ENCODE peak calls at places on chromosome 22, in seven cellular contexts. One of them, this sample, is unnamed.

GRCh38 chr22:50270302-50271010 is at the start of gene MAPK11:
- DNase-seq in adrenal gland: peak
- DNase-seq in CD8-positive, alpha-beta memory T cell: peak
- DNase-seq in SJSA1: peak
- DNase-seq in body of pancreas: peak
- DNase-seq in neural progenitor cell: peak
- DNase-seq in GM23338: peak
- DNase-seq in this sample: peak

GRCh38 chr22:27746918-27747317 is 54.6 kb downstream of the MN1 start:
- DNase-seq in adrenal gland: no peak
- DNase-seq in CD8-positive, alpha-beta memory T cell: no peak
- DNase-seq in SJSA1: no peak
- DNase-seq in body of pancreas: no peak
- DNase-seq in neural progenitor cell: no peak
- DNase-seq in GM23338: no peak
- DNase-seq in this sample: no peak

GRCh38 chr22:49717322-49717919 is 110.3 kb downstream of the BRD1 start:
- DNase-seq in adrenal gland: no peak
- DNase-seq in CD8-positive, alpha-beta memory T cell: no peak
- DNase-seq in SJSA1: no peak
- DNase-seq in body of pancreas: no peak
- DNase-seq in neural progenitor cell: peak
- DNase-seq in GM23338: no peak
- DNase-seq in this sample: no peak

GRCh38 chr22:22666307-22667091 is 22.1 kb downstream of the GGTLC2 start:
- DNase-seq in adrenal gland: peak
- DNase-seq in CD8-positive, alpha-beta memory T cell: no peak
- DNase-seq in SJSA1: peak
- DNase-seq in body of pancreas: peak
- DNase-seq in neural progenitor cell: peak
- DNase-seq in GM23338: peak
- DNase-seq in this sample: no peak

GRCh38 chr22:25081409-25081824 is 118.2 kb upstream of the CRYBB3 start:
- DNase-seq in adrenal gland: peak
- DNase-seq in CD8-positive, alpha-beta memory T cell: peak
- DNase-seq in SJSA1: no peak
- DNase-seq in body of pancreas: peak
- DNase-seq in neural progenitor cell: peak
- DNase-seq in GM23338: peak
- DNase-seq in this sample: peak

GRCh38 chr22:50630376-50630775 is 2.4 kb upstream of the ARSA start:
- DNase-seq in adrenal gland: no peak
- DNase-seq in CD8-positive, alpha-beta memory T cell: no peak
- DNase-seq in SJSA1: no peak
- DNase-seq in body of pancreas: no peak
- DNase-seq in neural progenitor cell: no peak
- DNase-seq in GM23338: no peak
- DNase-seq in this sample: no peak

GRCh38 chr22:44623771-44624510 is 78.1 kb upstream of the PRR5 start:
- DNase-seq in adrenal gland: no peak
- DNase-seq in CD8-positive, alpha-beta memory T cell: no peak
- DNase-seq in SJSA1: no peak
- DNase-seq in body of pancreas: no peak
- DNase-seq in neural progenitor cell: peak
- DNase-seq in GM23338: peak
- DNase-seq in this sample: peak

GRCh38 chr22:28435960-28436359 is 243.7 kb downstream of the TTC28 start:
- DNase-seq in adrenal gland: no peak
- DNase-seq in CD8-positive, alpha-beta memory T cell: no peak
- DNase-seq in SJSA1: no peak
- DNase-seq in body of pancreas: no peak
- DNase-seq in neural progenitor cell: no peak
- DNase-seq in GM23338: no peak
- DNase-seq in this sample: peak

GRCh38 chr22:17917490-17917983 is 106.8 kb downstream of the MICAL3 start:
- DNase-seq in adrenal gland: no peak
- DNase-seq in CD8-positive, alpha-beta memory T cell: no peak
- DNase-seq in SJSA1: no peak
- DNase-seq in body of pancreas: no peak
- DNase-seq in neural progenitor cell: no peak
- DNase-seq in GM23338: no peak
- DNase-seq in this sample: peak

GRCh38 chr22:16774911-16775529 is 50.2 kb downstream of the XKR3 start:
- DNase-seq in adrenal gland: no peak
- DNase-seq in CD8-positive, alpha-beta memory T cell: no peak
- DNase-seq in SJSA1: no peak
- DNase-seq in body of pancreas: no peak
- DNase-seq in neural progenitor cell: no peak
- DNase-seq in GM23338: no peak
- DNase-seq in this sample: no peak

GRCh38 chr22:42692239-42693054 is 28.2 kb downstream of the A4GALT start:
- DNase-seq in adrenal gland: no peak
- DNase-seq in CD8-positive, alpha-beta memory T cell: no peak
- DNase-seq in SJSA1: no peak
- DNase-seq in body of pancreas: no peak
- DNase-seq in neural progenitor cell: no peak
- DNase-seq in GM23338: peak
- DNase-seq in this sample: no peak

GRCh38 chr22:44914026-44914721 is 95.6 kb downstream of the PHF21B start:
- DNase-seq in adrenal gland: no peak
- DNase-seq in CD8-positive, alpha-beta memory T cell: no peak
- DNase-seq in SJSA1: no peak
- DNase-seq in body of pancreas: no peak
- DNase-seq in neural progenitor cell: no peak
- DNase-seq in GM23338: no peak
- DNase-seq in this sample: no peak

GRCh38 chr22:37824674-37825641 is 1.8 kb downstream of the GALR3 start:
- DNase-seq in adrenal gland: peak
- DNase-seq in CD8-positive, alpha-beta memory T cell: no peak
- DNase-seq in SJSA1: no peak
- DNase-seq in body of pancreas: no peak
- DNase-seq in neural progenitor cell: peak
- DNase-seq in GM23338: peak
- DNase-seq in this sample: peak

GRCh38 chr22:49023161-49023878 is 804.4 kb downstream of the BRD1 start:
- DNase-seq in adrenal gland: no peak
- DNase-seq in CD8-positive, alpha-beta memory T cell: no peak
- DNase-seq in SJSA1: no peak
- DNase-seq in body of pancreas: no peak
- DNase-seq in neural progenitor cell: no peak
- DNase-seq in GM23338: no peak
- DNase-seq in this sample: no peak

GRCh38 chr22:46087336-46087690 is 63.0 kb upstream of the PPARA start:
- DNase-seq in adrenal gland: no peak
- DNase-seq in CD8-positive, alpha-beta memory T cell: no peak
- DNase-seq in SJSA1: no peak
- DNase-seq in body of pancreas: no peak
- DNase-seq in neural progenitor cell: no peak
- DNase-seq in GM23338: no peak
- DNase-seq in this sample: no peak

GRCh38 chr22:46086577-46087335 is 63.6 kb upstream of the PPARA start:
- DNase-seq in adrenal gland: peak
- DNase-seq in CD8-positive, alpha-beta memory T cell: no peak
- DNase-seq in SJSA1: no peak
- DNase-seq in body of pancreas: peak
- DNase-seq in neural progenitor cell: no peak
- DNase-seq in GM23338: no peak
- DNase-seq in this sample: no peak

GRCh38 chr22:46084943-46085830 is 65.1 kb upstream of the PPARA start:
- DNase-seq in adrenal gland: peak
- DNase-seq in CD8-positive, alpha-beta memory T cell: no peak
- DNase-seq in SJSA1: peak
- DNase-seq in body of pancreas: peak
- DNase-seq in neural progenitor cell: no peak
- DNase-seq in GM23338: no peak
- DNase-seq in this sample: peak

GRCh38 chr22:46084376-46084775 is 66.0 kb upstream of the PPARA start:
- DNase-seq in adrenal gland: no peak
- DNase-seq in CD8-positive, alpha-beta memory T cell: no peak
- DNase-seq in SJSA1: no peak
- DNase-seq in body of pancreas: no peak
- DNase-seq in neural progenitor cell: no peak
- DNase-seq in GM23338: no peak
- DNase-seq in this sample: no peak

DNA sequence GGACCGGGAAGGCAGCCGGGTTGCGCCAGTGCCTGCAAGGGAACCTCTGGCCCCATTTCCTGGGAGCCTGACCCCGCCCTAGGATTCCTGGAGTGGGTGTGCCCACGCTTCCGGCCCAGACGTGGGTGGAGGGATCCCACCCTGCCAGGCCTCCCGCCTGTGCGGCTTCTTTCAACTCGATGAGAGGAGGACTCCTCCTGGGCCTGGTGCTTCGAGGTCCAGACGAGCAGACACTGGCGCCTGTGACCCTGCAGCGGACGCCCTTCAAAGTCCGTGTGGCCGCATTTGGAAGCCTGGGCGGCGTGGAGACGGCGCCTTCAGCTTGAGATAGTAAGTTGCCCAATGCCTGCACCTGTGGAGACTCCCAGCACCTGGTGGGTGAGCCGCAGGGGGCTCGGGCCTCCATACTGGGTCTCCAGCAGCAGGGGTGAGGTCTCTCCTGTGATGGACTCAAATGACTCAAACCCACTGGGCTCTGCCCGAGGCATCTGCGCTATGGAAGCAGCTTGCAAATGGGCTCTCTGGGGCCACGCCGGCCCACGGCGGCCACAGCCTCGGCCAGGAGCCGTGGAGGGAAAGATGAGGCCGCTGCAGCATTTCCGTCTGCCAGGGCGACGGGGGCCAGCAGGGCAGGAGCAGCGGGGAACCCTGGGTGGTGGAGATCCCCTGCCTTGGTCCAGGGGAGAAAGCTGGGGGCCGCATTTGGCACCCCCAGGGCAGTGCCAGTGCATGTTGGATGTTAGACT is 64.3 kb upstream of the PPARA start:
- DNase-seq in adrenal gland: peak
- DNase-seq in CD8-positive, alpha-beta memory T cell: no peak
- DNase-seq in SJSA1: peak
- DNase-seq in body of pancreas: peak
- DNase-seq in neural progenitor cell: no peak
- DNase-seq in GM23338: no peak
- DNase-seq in this sample: peak
- H3K4me3 ChIP-seq in adrenal gland: peak
- H3K4me3 ChIP-seq in CD8-positive, alpha-beta memory T cell: no peak
- H3K4me3 ChIP-seq in SJSA1: peak
- H3K4me3 ChIP-seq in body of pancreas: no peak
- H3K4me3 ChIP-seq in neural progenitor cell: no peak
- H3K4me3 ChIP-seq in GM23338: no peak
- H3K4me3 ChIP-seq in this sample: no peak

GRCh38 chr22:19759459-19759993 is 1.1 kb upstream of the TBX1 start:
- DNase-seq in adrenal gland: no peak
- DNase-seq in CD8-positive, alpha-beta memory T cell: no peak
- DNase-seq in SJSA1: no peak
- DNase-seq in body of pancreas: no peak
- DNase-seq in neural progenitor cell: peak
- DNase-seq in GM23338: peak
- DNase-seq in this sample: peak
- H3K4me3 ChIP-seq in adrenal gland: no peak
- H3K4me3 ChIP-seq in CD8-positive, alpha-beta memory T cell: no peak
- H3K4me3 ChIP-seq in SJSA1: no peak
- H3K4me3 ChIP-seq in body of pancreas: no peak
- H3K4me3 ChIP-seq in neural progenitor cell: no peak
- H3K4me3 ChIP-seq in GM23338: peak
- H3K4me3 ChIP-seq in this sample: peak

DNA sequence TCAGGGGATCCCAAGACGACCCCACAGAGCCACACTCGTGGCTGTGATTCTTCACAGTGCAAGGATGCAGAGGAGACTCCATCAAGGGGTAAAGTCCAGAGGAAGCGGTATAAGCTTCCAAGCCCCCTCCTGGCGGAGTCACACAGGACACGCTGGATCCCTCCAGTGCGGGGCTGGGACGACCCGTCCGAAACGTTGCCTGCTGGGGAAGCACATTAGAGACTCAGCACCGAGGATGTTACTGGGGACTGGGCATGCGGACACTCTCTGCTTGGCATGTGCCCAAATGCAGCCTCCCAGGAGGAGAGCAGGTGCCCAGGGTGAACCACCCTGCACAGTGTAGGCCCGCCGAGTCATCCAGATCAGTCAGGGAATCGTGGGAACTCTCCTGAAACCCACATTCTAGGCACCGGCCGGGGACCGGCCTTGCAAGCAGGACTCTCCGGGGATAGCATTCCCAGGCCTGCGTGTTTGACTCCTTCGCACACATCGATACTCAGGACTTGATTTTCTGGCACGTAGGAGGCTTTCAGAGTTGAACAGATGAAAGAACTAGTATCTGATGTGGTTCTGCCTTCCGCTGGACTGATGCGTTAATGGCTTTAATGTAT is 229.8 kb downstream of the TBC1D22A start:
- DNase-seq in adrenal gland: no peak
- DNase-seq in CD8-positive, alpha-beta memory T cell: no peak
- DNase-seq in SJSA1: no peak
- DNase-seq in body of pancreas: no peak
- DNase-seq in neural progenitor cell: no peak
- DNase-seq in GM23338: peak
- DNase-seq in this sample: no peak
- H3K4me3 ChIP-seq in adrenal gland: no peak
- H3K4me3 ChIP-seq in CD8-positive, alpha-beta memory T cell: no peak
- H3K4me3 ChIP-seq in SJSA1: no peak
- H3K4me3 ChIP-seq in body of pancreas: no peak
- H3K4me3 ChIP-seq in neural progenitor cell: no peak
- H3K4me3 ChIP-seq in GM23338: no peak
- H3K4me3 ChIP-seq in this sample: no peak

GRCh38 chr22:36320553-36320952 is 67.2 kb downstream of the MYH9 start:
- DNase-seq in adrenal gland: no peak
- DNase-seq in CD8-positive, alpha-beta memory T cell: no peak
- DNase-seq in SJSA1: no peak
- DNase-seq in body of pancreas: no peak
- DNase-seq in neural progenitor cell: no peak
- DNase-seq in GM23338: no peak
- DNase-seq in this sample: no peak
- H3K4me3 ChIP-seq in adrenal gland: no peak
- H3K4me3 ChIP-seq in CD8-positive, alpha-beta memory T cell: no peak
- H3K4me3 ChIP-seq in SJSA1: no peak
- H3K4me3 ChIP-seq in body of pancreas: no peak
- H3K4me3 ChIP-seq in neural progenitor cell: no peak
- H3K4me3 ChIP-seq in GM23338: no peak
- H3K4me3 ChIP-seq in this sample: no peak